ENCODE peak calls at places on chromosomes 5 and 9, in five cellular contexts. A, X, I, T and B are unnamed samples.

GRCh38 chr5:135063056-135063445 is 29.0 kb upstream of the PITX1 start:
- DNase-seq in T (no peak), I (no peak), A (no peak), X (no peak), B (no peak)

GRCh38 chr9:72327631-72328030 is 37.4 kb downstream of the ZFAND5 start:
- DNase-seq in T (no peak), A (no peak), I (no peak), X (no peak), B (no peak)

GRCh38 chr5:125415126-125415525 is 668.7 kb upstream of the ZNF608 start:
- DNase-seq in X (no peak), T (no peak), I (no peak), A (no peak), B (no peak)

GRCh38 chr9:134145262-134145661 is 9.4 kb downstream of the WDR5 start:
- DNase-seq in A (no peak), I (no peak), X (no peak), T (no peak), B (no peak)

GRCh38 chr9:22136446-22137140 is 127.5 kb upstream of the CDKN2B start:
- DNase-seq in X (no peak), I (no peak), T (peak), A (no peak), B (no peak)

GRCh38 chr9:125998837-125999503 is 251.8 kb downstream of the PBX3 start:
- DNase-seq in A (peak), I (no peak), X (no peak), T (no peak), B (no peak)

GRCh38 chr5:173554989-173555705 is 61.3 kb downstream of the BOD1 start:
- DNase-seq in I (no peak), A (peak), X (no peak), T (no peak), B (no peak)

GRCh38 chr9:469672-470040 is 255.0 kb downstream of the DOCK8 start:
- DNase-seq in A (no peak), T (no peak), I (peak), X (peak), B (no peak)

GRCh38 chr9:21904776-21905175 is 89.4 kb downstream of the CDKN2A start:
- DNase-seq in X (no peak), I (peak), T (no peak), A (no peak), B (no peak)

GRCh38 chr5:83363111-83363510 is 108.4 kb upstream of the VCAN start:
- DNase-seq in T (no peak), A (no peak), X (no peak), I (no peak), B (no peak)

GRCh38 chr9:89536145-89536574 is 38.2 kb upstream of the SEMA4D start:
- DNase-seq in T (no peak), X (no peak), A (no peak), I (no peak), B (no peak)

GRCh38 chr5:115842089-115842881 is 550 bp downstream of the AP3S1 start:
- DNase-seq in I (no peak), X (peak), A (peak), T (no peak), B (peak)